ENCODE peak calls at places on chromosomes 6 and 20, in seven cellular contexts. One of them, this sample, is unnamed.

GRCh38 chr20:34262488-34263288 is 21.5 kb downstream of the ASIP start:
- DNase-seq in left cardiac atrium: peak; percentile 50
- DNase-seq in left lung: no peak
- DNase-seq in cardiac septum: peak; percentile 77
- DNase-seq in stimulated activated naive CD4-positive, alpha-beta T cell: no peak
- DNase-seq in activated CD4-positive, alpha-beta memory T cell treated with anti-CD3 and anti-CD28 coated beads, Interleukin-2, amount 10 ng/mL, durations not matched to agents 7 days and 5 days: no peak
- DNase-seq in GM12864: no peak
- DNase-seq in this sample: no peak

GRCh38 chr6:140107216-140107615 is 732.8 kb upstream of the CITED2 start:
- DNase-seq in stimulated activated naive CD4-positive, alpha-beta T cell: no peak
- DNase-seq in left cardiac atrium: no peak
- DNase-seq in GM12864: no peak
- DNase-seq in activated CD4-positive, alpha-beta memory T cell treated with anti-CD3 and anti-CD28 coated beads, Interleukin-2, amount 10 ng/mL, durations not matched to agents 7 days and 5 days: no peak
- DNase-seq in cardiac septum: no peak
- DNase-seq in left lung: no peak
- DNase-seq in this sample: no peak

GRCh38 chr20:12040261-12040660 is 122.6 kb downstream of the BTBD3 start:
- DNase-seq in left lung: no peak
- DNase-seq in left cardiac atrium: no peak
- DNase-seq in stimulated activated naive CD4-positive, alpha-beta T cell: no peak
- DNase-seq in cardiac septum: no peak
- DNase-seq in GM12864: no peak
- DNase-seq in activated CD4-positive, alpha-beta memory T cell treated with anti-CD3 and anti-CD28 coated beads, Interleukin-2, amount 10 ng/mL, durations not matched to agents 7 days and 5 days: no peak
- DNase-seq in this sample: no peak

GRCh38 chr20:24692429-24693190 is 223.2 kb downstream of the SYNDIG1 start:
- DNase-seq in GM12864: no peak
- DNase-seq in activated CD4-positive, alpha-beta memory T cell treated with anti-CD3 and anti-CD28 coated beads, Interleukin-2, amount 10 ng/mL, durations not matched to agents 7 days and 5 days: peak; percentile 12
- DNase-seq in stimulated activated naive CD4-positive, alpha-beta T cell: no peak
- DNase-seq in cardiac septum: no peak
- DNase-seq in left lung: no peak
- DNase-seq in left cardiac atrium: no peak
- DNase-seq in this sample: peak; percentile 69

GRCh38 chr6:11315743-11316437 is 83.4 kb upstream of the NEDD9 start:
- DNase-seq in stimulated activated naive CD4-positive, alpha-beta T cell: no peak
- DNase-seq in cardiac septum: no peak
- DNase-seq in activated CD4-positive, alpha-beta memory T cell treated with anti-CD3 and anti-CD28 coated beads, Interleukin-2, amount 10 ng/mL, durations not matched to agents 7 days and 5 days: no peak
- DNase-seq in GM12864: no peak
- DNase-seq in left lung: no peak
- DNase-seq in left cardiac atrium: no peak
- DNase-seq in this sample: no peak

GRCh38 chr6:390914-391558 is 516 bp upstream of the IRF4 start:
- DNase-seq in left cardiac atrium: no peak
- DNase-seq in activated CD4-positive, alpha-beta memory T cell treated with anti-CD3 and anti-CD28 coated beads, Interleukin-2, amount 10 ng/mL, durations not matched to agents 7 days and 5 days: no peak
- DNase-seq in GM12864: no peak
- DNase-seq in left lung: no peak
- DNase-seq in stimulated activated naive CD4-positive, alpha-beta T cell: no peak
- DNase-seq in cardiac septum: no peak
- DNase-seq in this sample: no peak

GRCh38 chr6:138246650-138247440 is 28.6 kb upstream of the PBOV1 start:
- DNase-seq in activated CD4-positive, alpha-beta memory T cell treated with anti-CD3 and anti-CD28 coated beads, Interleukin-2, amount 10 ng/mL, durations not matched to agents 7 days and 5 days: no peak
- DNase-seq in stimulated activated naive CD4-positive, alpha-beta T cell: no peak
- DNase-seq in left cardiac atrium: no peak
- DNase-seq in cardiac septum: no peak
- DNase-seq in left lung: no peak
- DNase-seq in GM12864: no peak
- DNase-seq in this sample: no peak

GRCh38 chr6:131946404-131946991 is 4.7 kb downstream of the CCN2 start:
- DNase-seq in stimulated activated naive CD4-positive, alpha-beta T cell: no peak
- DNase-seq in activated CD4-positive, alpha-beta memory T cell treated with anti-CD3 and anti-CD28 coated beads, Interleukin-2, amount 10 ng/mL, durations not matched to agents 7 days and 5 days: no peak
- DNase-seq in cardiac septum: no peak
- DNase-seq in left lung: no peak
- DNase-seq in GM12864: no peak
- DNase-seq in left cardiac atrium: no peak
- DNase-seq in this sample: no peak

GRCh38 chr6:31008165-31008564 is 2.1 kb upstream of the MUC22 start:
- DNase-seq in GM12864: no peak
- DNase-seq in stimulated activated naive CD4-positive, alpha-beta T cell: no peak
- DNase-seq in activated CD4-positive, alpha-beta memory T cell treated with anti-CD3 and anti-CD28 coated beads, Interleukin-2, amount 10 ng/mL, durations not matched to agents 7 days and 5 days: no peak
- DNase-seq in left lung: no peak
- DNase-seq in left cardiac atrium: no peak
- DNase-seq in cardiac septum: no peak
- DNase-seq in this sample: no peak

GRCh38 chr20:62374431-62375152 is 7.5 kb upstream of the LAMA5 start:
- DNase-seq in GM12864: no peak
- DNase-seq in activated CD4-positive, alpha-beta memory T cell treated with anti-CD3 and anti-CD28 coated beads, Interleukin-2, amount 10 ng/mL, durations not matched to agents 7 days and 5 days: no peak
- DNase-seq in left cardiac atrium: no peak
- DNase-seq in left lung: no peak
- DNase-seq in cardiac septum: no peak
- DNase-seq in stimulated activated naive CD4-positive, alpha-beta T cell: no peak
- DNase-seq in this sample: no peak

GRCh38 chr20:62597416-62598115 is 44.7 kb upstream of the SLCO4A1 start:
- DNase-seq in GM12864: no peak
- DNase-seq in stimulated activated naive CD4-positive, alpha-beta T cell: no peak
- DNase-seq in left cardiac atrium: no peak
- DNase-seq in left lung: peak; percentile 62
- DNase-seq in cardiac septum: no peak
- DNase-seq in activated CD4-positive, alpha-beta memory T cell treated with anti-CD3 and anti-CD28 coated beads, Interleukin-2, amount 10 ng/mL, durations not matched to agents 7 days and 5 days: no peak
- DNase-seq in this sample: no peak

GRCh38 chr6:36703081-36703606 is 5.5 kb downstream of the RAB44 start:
- DNase-seq in activated CD4-positive, alpha-beta memory T cell treated with anti-CD3 and anti-CD28 coated beads, Interleukin-2, amount 10 ng/mL, durations not matched to agents 7 days and 5 days: no peak
- DNase-seq in left cardiac atrium: no peak
- DNase-seq in stimulated activated naive CD4-positive, alpha-beta T cell: no peak
- DNase-seq in GM12864: no peak
- DNase-seq in left lung: no peak
- DNase-seq in cardiac septum: no peak
- DNase-seq in this sample: peak; percentile 44

GRCh38 chr6:144768676-144769599 is 483.8 kb downstream of the UTRN start:
- DNase-seq in left lung: no peak
- DNase-seq in left cardiac atrium: no peak
- DNase-seq in cardiac septum: no peak
- DNase-seq in GM12864: no peak
- DNase-seq in stimulated activated naive CD4-positive, alpha-beta T cell: no peak
- DNase-seq in activated CD4-positive, alpha-beta memory T cell treated with anti-CD3 and anti-CD28 coated beads, Interleukin-2, amount 10 ng/mL, durations not matched to agents 7 days and 5 days: no peak
- DNase-seq in this sample: no peak

GRCh38 chr6:125639621-125640020 is 109.8 kb upstream of the HEY2 start:
- DNase-seq in cardiac septum: no peak
- DNase-seq in left cardiac atrium: no peak
- DNase-seq in stimulated activated naive CD4-positive, alpha-beta T cell: no peak
- DNase-seq in GM12864: no peak
- DNase-seq in left lung: no peak
- DNase-seq in activated CD4-positive, alpha-beta memory T cell treated with anti-CD3 and anti-CD28 coated beads, Interleukin-2, amount 10 ng/mL, durations not matched to agents 7 days and 5 days: no peak
- DNase-seq in this sample: no peak

GRCh38 chr6:63805808-63806572 is 170.4 kb downstream of the PHF3 start:
- DNase-seq in GM12864: no peak
- DNase-seq in cardiac septum: no peak
- DNase-seq in activated CD4-positive, alpha-beta memory T cell treated with anti-CD3 and anti-CD28 coated beads, Interleukin-2, amount 10 ng/mL, durations not matched to agents 7 days and 5 days: no peak
- DNase-seq in left lung: no peak
- DNase-seq in left cardiac atrium: no peak
- DNase-seq in stimulated activated naive CD4-positive, alpha-beta T cell: no peak
- DNase-seq in this sample: no peak

GRCh38 chr20:41533537-41534136 is 84.5 kb downstream of the CHD6 start:
- DNase-seq in stimulated activated naive CD4-positive, alpha-beta T cell: no peak
- DNase-seq in left lung: no peak
- DNase-seq in cardiac septum: no peak
- DNase-seq in left cardiac atrium: no peak
- DNase-seq in GM12864: no peak
- DNase-seq in activated CD4-positive, alpha-beta memory T cell treated with anti-CD3 and anti-CD28 coated beads, Interleukin-2, amount 10 ng/mL, durations not matched to agents 7 days and 5 days: no peak
- DNase-seq in this sample: no peak

GRCh38 chr6:127971945-127972391 is 71.1 kb upstream of the THEMIS start:
- DNase-seq in cardiac septum: no peak
- DNase-seq in left lung: no peak
- DNase-seq in stimulated activated naive CD4-positive, alpha-beta T cell: peak; percentile 34
- DNase-seq in left cardiac atrium: no peak
- DNase-seq in activated CD4-positive, alpha-beta memory T cell treated with anti-CD3 and anti-CD28 coated beads, Interleukin-2, amount 10 ng/mL, durations not matched to agents 7 days and 5 days: peak; percentile 67
- DNase-seq in GM12864: no peak
- DNase-seq in this sample: no peak

GRCh38 chr6:148595550-148595949 is 151.3 kb upstream of the UST start:
- DNase-seq in stimulated activated naive CD4-positive, alpha-beta T cell: no peak
- DNase-seq in left cardiac atrium: no peak
- DNase-seq in left lung: no peak
- DNase-seq in GM12864: no peak
- DNase-seq in cardiac septum: no peak
- DNase-seq in activated CD4-positive, alpha-beta memory T cell treated with anti-CD3 and anti-CD28 coated beads, Interleukin-2, amount 10 ng/mL, durations not matched to agents 7 days and 5 days: no peak
- DNase-seq in this sample: no peak

GRCh38 chr20:39259808-39260207 is 297.7 kb downstream of the DHX35 start:
- DNase-seq in GM12864: no peak
- DNase-seq in activated CD4-positive, alpha-beta memory T cell treated with anti-CD3 and anti-CD28 coated beads, Interleukin-2, amount 10 ng/mL, durations not matched to agents 7 days and 5 days: no peak
- DNase-seq in left cardiac atrium: no peak
- DNase-seq in stimulated activated naive CD4-positive, alpha-beta T cell: no peak
- DNase-seq in cardiac septum: no peak
- DNase-seq in left lung: no peak
- DNase-seq in this sample: no peak

GRCh38 chr6:138817799-138818198 is 21.9 kb downstream of the ECT2L start:
- DNase-seq in GM12864: no peak
- DNase-seq in left lung: no peak
- DNase-seq in left cardiac atrium: no peak
- DNase-seq in cardiac septum: no peak
- DNase-seq in activated CD4-positive, alpha-beta memory T cell treated with anti-CD3 and anti-CD28 coated beads, Interleukin-2, amount 10 ng/mL, durations not matched to agents 7 days and 5 days: peak; percentile 25
- DNase-seq in stimulated activated naive CD4-positive, alpha-beta T cell: no peak
- DNase-seq in this sample: no peak

GRCh38 chr6:46959419-46959818 is 37.7 kb upstream of the ADGRF5 start:
- DNase-seq in stimulated activated naive CD4-positive, alpha-beta T cell: no peak
- DNase-seq in activated CD4-positive, alpha-beta memory T cell treated with anti-CD3 and anti-CD28 coated beads, Interleukin-2, amount 10 ng/mL, durations not matched to agents 7 days and 5 days: no peak
- DNase-seq in GM12864: no peak
- DNase-seq in cardiac septum: no peak
- DNase-seq in left lung: no peak
- DNase-seq in left cardiac atrium: no peak
- DNase-seq in this sample: no peak

GRCh38 chr20:5890773-5891441 is 59.4 kb downstream of the TRMT6 start:
- DNase-seq in left lung: no peak
- DNase-seq in left cardiac atrium: peak; percentile 45
- DNase-seq in stimulated activated naive CD4-positive, alpha-beta T cell: no peak
- DNase-seq in cardiac septum: no peak
- DNase-seq in activated CD4-positive, alpha-beta memory T cell treated with anti-CD3 and anti-CD28 coated beads, Interleukin-2, amount 10 ng/mL, durations not matched to agents 7 days and 5 days: no peak
- DNase-seq in GM12864: no peak
- DNase-seq in this sample: no peak

GRCh38 chr6:33962186-33962585 is 158.4 kb upstream of the MLN start:
- DNase-seq in stimulated activated naive CD4-positive, alpha-beta T cell: no peak
- DNase-seq in left lung: no peak
- DNase-seq in activated CD4-positive, alpha-beta memory T cell treated with anti-CD3 and anti-CD28 coated beads, Interleukin-2, amount 10 ng/mL, durations not matched to agents 7 days and 5 days: no peak
- DNase-seq in left cardiac atrium: no peak
- DNase-seq in cardiac septum: peak; percentile 26
- DNase-seq in GM12864: no peak
- DNase-seq in this sample: no peak

GRCh38 chr6:36851149-36851614 is 11.9 kb upstream of the CPNE5 start:
- DNase-seq in left lung: no peak
- DNase-seq in cardiac septum: no peak
- DNase-seq in left cardiac atrium: no peak
- DNase-seq in GM12864: no peak
- DNase-seq in activated CD4-positive, alpha-beta memory T cell treated with anti-CD3 and anti-CD28 coated beads, Interleukin-2, amount 10 ng/mL, durations not matched to agents 7 days and 5 days: peak; percentile 46
- DNase-seq in stimulated activated naive CD4-positive, alpha-beta T cell: peak; percentile 19
- DNase-seq in this sample: no peak

GRCh38 chr6:3271756-3272155 is 13.0 kb downstream of the PSMG4 start:
- DNase-seq in stimulated activated naive CD4-positive, alpha-beta T cell: no peak
- DNase-seq in left lung: no peak
- DNase-seq in GM12864: no peak
- DNase-seq in cardiac septum: no peak
- DNase-seq in activated CD4-positive, alpha-beta memory T cell treated with anti-CD3 and anti-CD28 coated beads, Interleukin-2, amount 10 ng/mL, durations not matched to agents 7 days and 5 days: no peak
- DNase-seq in left cardiac atrium: no peak
- DNase-seq in this sample: no peak

GRCh38 chr6:42451146-42451594 is 556 bp downstream of the TRERF1 start:
- DNase-seq in cardiac septum: no peak
- DNase-seq in GM12864: no peak
- DNase-seq in left cardiac atrium: no peak
- DNase-seq in activated CD4-positive, alpha-beta memory T cell treated with anti-CD3 and anti-CD28 coated beads, Interleukin-2, amount 10 ng/mL, durations not matched to agents 7 days and 5 days: peak; percentile 39
- DNase-seq in stimulated activated naive CD4-positive, alpha-beta T cell: peak; percentile 24
- DNase-seq in left lung: no peak
- DNase-seq in this sample: no peak

GRCh38 chr20:25294459-25295385 is 46.8 kb downstream of the PYGB start:
- DNase-seq in activated CD4-positive, alpha-beta memory T cell treated with anti-CD3 and anti-CD28 coated beads, Interleukin-2, amount 10 ng/mL, durations not matched to agents 7 days and 5 days: peak; percentile 48
- DNase-seq in left cardiac atrium: peak; percentile 52
- DNase-seq in GM12864: no peak
- DNase-seq in cardiac septum: no peak
- DNase-seq in left lung: no peak
- DNase-seq in stimulated activated naive CD4-positive, alpha-beta T cell: peak; percentile 56
- DNase-seq in this sample: no peak

GRCh38 chr6:73610444-73611275 is 43.1 kb downstream of the SLC17A5 start:
- DNase-seq in left cardiac atrium: no peak
- DNase-seq in activated CD4-positive, alpha-beta memory T cell treated with anti-CD3 and anti-CD28 coated beads, Interleukin-2, amount 10 ng/mL, durations not matched to agents 7 days and 5 days: no peak
- DNase-seq in cardiac septum: no peak
- DNase-seq in left lung: no peak
- DNase-seq in stimulated activated naive CD4-positive, alpha-beta T cell: no peak
- DNase-seq in GM12864: no peak
- DNase-seq in this sample: no peak

GRCh38 chr20:33415948-33416347 is 14.6 kb upstream of the CDK5RAP1 start:
- DNase-seq in left lung: no peak
- DNase-seq in activated CD4-positive, alpha-beta memory T cell treated with anti-CD3 and anti-CD28 coated beads, Interleukin-2, amount 10 ng/mL, durations not matched to agents 7 days and 5 days: no peak
- DNase-seq in GM12864: no peak
- DNase-seq in stimulated activated naive CD4-positive, alpha-beta T cell: no peak
- DNase-seq in cardiac septum: no peak
- DNase-seq in left cardiac atrium: peak; percentile 57
- DNase-seq in this sample: peak; percentile 81

This sample was measured in aorta.